ENCODE peak calls at places on chromosomes 11 and 22, in six cellular contexts. H is K562, S is epithelial cell of esophagus, T is OCI-LY7, J is A549, B is fibroblast of mammary gland. Z is an unnamed sample.

GRCh38 chr11:776459-777287 is 614 bp downstream of the GATD1 start:
- DNase-seq in H (peak; percentile 90), S (no peak), T (peak; percentile 71), J (no peak), B (no peak), Z (no peak)

GRCh38 chr11:45920531-45921477 is 1.7 kb upstream of the LARGE2 start:
- DNase-seq in H (no peak), S (no peak), T (no peak), J (no peak), B (no peak), Z (no peak)

GRCh38 chr22:23114721-23115020 is 27.1 kb downstream of the RSPH14 start:
- DNase-seq in H (no peak), S (no peak), T (no peak), J (no peak), B (no peak), Z (no peak)

GRCh38 chr11:104136861-104137260 is 27.1 kb downstream of the PDGFD start:
- DNase-seq in H (no peak), S (no peak), T (no peak), J (no peak), B (no peak), Z (peak; percentile 33)

GRCh38 chr11:132122701-132123100 is 752.3 kb downstream of the NTM start:
- DNase-seq in H (no peak), S (no peak), T (no peak), J (no peak), B (no peak), Z (peak; percentile 26)

GRCh38 chr11:120343429-120343828 is 7.2 kb downstream of the ARHGEF12 start:
- DNase-seq in H (no peak), S (no peak), T (peak; percentile 4), J (no peak), B (no peak), Z (no peak)

GRCh38 chr11:59173080-59173963 is 1.4 kb downstream of the DTX4 start:
- DNase-seq in H (no peak), S (peak; percentile 48), T (no peak), J (no peak), B (no peak), Z (no peak)

GRCh38 chr11:24134879-24135588 is 361.8 kb upstream of the LUZP2 start:
- DNase-seq in H (no peak), S (no peak), T (no peak), J (no peak), B (peak; percentile 6), Z (no peak)

GRCh38 chr11:75468534-75469340 is 35.7 kb upstream of the KLHL35 start:
- DNase-seq in H (peak; percentile 66), S (no peak), T (no peak), J (no peak), B (peak; percentile 90), Z (peak; percentile 86)

GRCh38 chr11:113255096-113255495 is 59.3 kb upstream of the TTC12 start:
- DNase-seq in H (no peak), S (peak; percentile 50), T (no peak), J (no peak), B (no peak), Z (no peak)

GRCh38 chr11:22703040-22703439 is 36.6 kb downstream of the GAS2 start:
- DNase-seq in H (no peak), S (peak; percentile 88), T (no peak), J (peak; percentile 50), B (peak; percentile 22), Z (peak; percentile 41)

GRCh38 chr11:3148990-3149851 is 15.9 kb downstream of the OSBPL5 start:
- DNase-seq in H (no peak), S (no peak), T (no peak), J (no peak), B (no peak), Z (no peak)

GRCh38 chr11:75475767-75476650 is 43.0 kb upstream of the KLHL35 start:
- DNase-seq in H (no peak), S (peak; percentile 72), T (peak; percentile 8), J (no peak), B (peak; percentile 78), Z (peak; percentile 61)

GRCh38 chr11:100630898-100631297 is 56.2 kb upstream of the ARHGAP42 start:
- DNase-seq in H (no peak), S (no peak), T (no peak), J (no peak), B (no peak), Z (no peak)

GRCh38 chr11:100635194-100635593 is 51.9 kb upstream of the ARHGAP42 start:
- DNase-seq in H (no peak), S (no peak), T (no peak), J (no peak), B (no peak), Z (no peak)

GRCh38 chr11:100632970-100633452 is 54.1 kb upstream of the ARHGAP42 start:
- DNase-seq in H (no peak), S (no peak), T (no peak), J (peak; percentile 11), B (peak; percentile 18), Z (peak; percentile 31)

GRCh38 chr11:100629671-100630070 is 57.4 kb upstream of the ARHGAP42 start:
- DNase-seq in H (no peak), S (peak; percentile 35), T (no peak), J (peak; percentile 47), B (peak; percentile 34), Z (no peak)

GRCh38 chr11:100631316-100631715 is 55.8 kb upstream of the ARHGAP42 start:
- DNase-seq in H (no peak), S (no peak), T (no peak), J (no peak), B (no peak), Z (no peak)
- TF ChIP-seq CTCF in H (no peak), S (no peak), T (no peak), J (no peak), B (no peak), Z (no peak)

GRCh38 chr11:119101367-119101758 is 290 bp downstream of the DPAGT1 start:
- DNase-seq in H (peak; percentile 55), S (no peak), T (peak; percentile 45), J (peak; percentile 39), B (peak; percentile 21), Z (no peak)

GRCh38 chr11:119100960-119101349 is 698 bp downstream of the DPAGT1 start:
- DNase-seq in H (no peak), S (no peak), T (no peak), J (no peak), B (no peak), Z (no peak)

GRCh38 chr11:119099707-119100106 is 1.9 kb downstream of the DPAGT1 start:
- DNase-seq in H (no peak), S (no peak), T (no peak), J (no peak), B (no peak), Z (no peak)

GRCh38 chr11:119101759-119102423 is at the start of gene DPAGT1:
- DNase-seq in H (peak; percentile 62), S (peak; percentile 99), T (peak; percentile 93), J (peak; percentile 98), B (peak; percentile 97), Z (peak; percentile 99)

DNA sequence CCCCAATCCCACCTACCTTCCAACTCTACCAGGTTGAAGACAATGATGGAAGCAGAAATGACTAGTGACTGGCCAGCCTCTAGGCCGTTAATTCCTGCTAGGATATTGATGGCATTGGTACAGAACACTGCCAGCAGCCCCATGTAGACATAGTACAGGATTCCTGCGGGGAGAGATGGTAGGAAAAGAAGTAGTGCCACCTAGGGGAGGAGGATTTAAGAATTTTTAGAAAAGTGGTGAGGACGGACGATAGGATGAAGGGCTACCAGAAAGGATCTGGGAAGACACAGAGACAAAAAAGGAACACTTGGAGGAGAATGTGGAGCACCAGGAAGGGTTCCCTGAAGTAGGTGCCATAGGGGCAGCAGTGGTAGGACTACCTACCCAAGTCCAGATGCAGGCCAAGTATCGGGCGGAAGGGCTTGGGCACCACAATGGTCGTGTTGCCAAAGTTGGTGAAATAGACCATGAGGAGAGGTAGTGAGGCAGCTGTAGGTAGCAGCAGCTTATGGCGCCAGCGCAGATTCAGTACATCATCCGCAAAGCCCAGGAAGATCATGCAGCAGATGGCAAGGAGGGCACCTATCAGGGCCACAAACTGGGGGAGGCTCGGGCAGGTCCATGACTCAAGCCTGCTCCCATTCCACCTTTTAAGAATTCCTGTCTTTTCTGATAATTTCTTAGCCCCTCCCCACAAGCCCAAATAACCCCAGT is 1.2 kb downstream of the DPAGT1 start:
- DNase-seq in H (no peak), S (peak; percentile 66), T (no peak), J (peak; percentile 51), B (peak; percentile 65), Z (peak; percentile 67)
- H3K4me3 ChIP-seq in H (peak overlapping the region; percentile 79), S (peak overlapping the region; percentile 81), T (peak overlapping the region; percentile 88), J (peak overlapping the region; percentile 78), B (peak overlapping the region; percentile 89), Z (peak overlapping the region; percentile 90)

DNA sequence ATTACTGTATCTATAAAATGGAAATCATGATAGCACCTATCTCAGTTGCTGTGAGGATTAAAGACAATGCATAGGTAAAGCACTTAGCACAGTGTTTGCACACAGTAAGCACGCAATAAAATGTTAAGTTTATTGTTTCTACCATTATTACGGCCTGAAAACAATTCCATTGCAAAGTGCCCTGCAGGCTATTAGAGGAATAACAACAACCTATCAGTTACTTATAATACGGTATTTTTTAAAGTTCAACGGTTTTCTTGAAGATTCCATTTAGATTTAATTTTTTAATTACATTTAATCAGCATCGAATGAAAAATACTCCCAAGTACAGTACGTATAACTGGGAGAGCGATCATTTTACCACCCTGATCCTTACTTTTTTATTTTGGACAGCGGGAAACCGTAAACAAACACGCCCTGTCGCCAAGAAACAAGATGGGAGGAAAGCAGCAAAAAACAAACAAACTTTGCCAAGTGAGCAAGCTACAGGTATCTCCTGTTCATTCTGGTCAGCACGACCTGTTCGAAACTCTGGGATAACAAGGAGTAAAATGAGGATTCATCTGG is 892 bp downstream of the SLC36A4 start:
- DNase-seq in H (peak; percentile 12), S (peak; percentile 10), T (peak; percentile 8), J (no peak), B (peak; percentile 49), Z (no peak)
- TF ChIP-seq CTCF in H (peak; percentile 29), S (peak; percentile 51), T (peak; percentile 59), J (no peak), B (peak; percentile 48), Z (peak; percentile 57)

DNA sequence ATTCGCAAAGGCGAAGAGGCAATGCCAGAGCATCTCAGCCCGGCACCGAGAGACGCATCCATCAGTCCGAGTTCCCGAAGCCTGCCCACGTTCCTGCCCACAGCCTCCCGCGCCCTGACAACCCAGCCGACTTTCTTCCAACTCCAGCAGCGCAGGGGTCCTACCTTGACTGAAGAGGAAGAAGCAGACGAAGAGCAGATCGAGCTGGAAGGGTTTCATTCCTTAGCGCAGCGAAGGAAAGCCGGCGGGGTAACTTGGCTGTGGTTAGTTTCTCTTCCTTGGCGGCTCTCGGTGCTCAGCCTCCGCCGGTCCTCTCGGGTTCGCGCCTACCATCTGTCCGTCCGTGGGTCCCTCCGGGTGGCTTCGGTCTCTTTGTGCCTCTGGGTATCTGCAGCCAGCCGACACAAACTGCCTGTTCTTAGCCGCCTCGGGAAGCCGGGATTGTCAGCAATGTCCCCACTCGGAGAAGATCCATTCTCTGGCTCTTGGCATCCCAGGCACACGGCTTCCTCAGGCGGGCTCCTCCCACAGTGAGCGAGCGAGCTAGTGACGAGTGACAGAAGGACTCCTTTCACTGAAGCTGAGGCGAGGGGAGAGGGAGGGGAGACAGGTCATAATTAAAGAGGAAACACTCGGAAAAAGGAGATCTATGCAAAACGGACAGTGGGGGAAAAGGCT is at the start of gene KIRREL3:
- DNase-seq in H (no peak), S (no peak), T (no peak), J (peak; percentile 33), B (no peak), Z (no peak)
- H3K4me3 ChIP-seq in H (no peak within 1 kb of the TSS), S (peak within 1 kb of the TSS; percentile 20), T (no peak within 1 kb of the TSS), J (peak within 1 kb of the TSS; percentile 64), B (peak within 1 kb of the TSS; percentile 55), Z (peak within 1 kb of the TSS; percentile 66)

GRCh38 chr11:133934599-133935550 is 21.9 kb downstream of the IGSF9B start:
- DNase-seq in H (peak; percentile 28), S (peak; percentile 21), T (no peak), J (peak; percentile 43), B (peak; percentile 61), Z (peak; percentile 76)
- TF ChIP-seq CTCF in H (no peak), S (no peak), T (no peak), J (no peak), B (no peak), Z (no peak)